ENCODE peak calls at places on chromosome 17, in ten cellular contexts. One of them, this sample, is unnamed. For H3K36me3 and H3K9me3, the result is how much of the 10 kb centered on the place peaks cover.

GRCh38 chr17:79975498-79976134 is 60.1 kb downstream of the TBC1D16 start:
- DNase-seq in CD8-positive, alpha-beta T cell: no peak
- DNase-seq in uterus: no peak
- DNase-seq in WERI-Rb-1: peak
- DNase-seq in neuronal stem cell: no peak
- DNase-seq in ovary: peak
- DNase-seq in esophagus muscularis mucosa: no peak
- DNase-seq in HAP-1: no peak
- DNase-seq in MM.1S: no peak
- DNase-seq in PC-3: no peak
- DNase-seq in this sample: no peak

GRCh38 chr17:28174352-28175046 is 132.0 kb downstream of the NLK start:
- DNase-seq in ovary: no peak
- DNase-seq in HAP-1: no peak
- DNase-seq in neuronal stem cell: no peak
- DNase-seq in esophagus muscularis mucosa: no peak
- DNase-seq in CD8-positive, alpha-beta T cell: no peak
- DNase-seq in PC-3: peak
- DNase-seq in uterus: no peak
- DNase-seq in WERI-Rb-1: no peak
- DNase-seq in MM.1S: no peak
- DNase-seq in this sample: no peak

GRCh38 chr17:76449126-76449525 is 3.8 kb downstream of the UBE2O start:
- DNase-seq in HAP-1: no peak
- DNase-seq in PC-3: no peak
- DNase-seq in ovary: no peak
- DNase-seq in MM.1S: no peak
- DNase-seq in WERI-Rb-1: no peak
- DNase-seq in uterus: no peak
- DNase-seq in neuronal stem cell: no peak
- DNase-seq in CD8-positive, alpha-beta T cell: no peak
- DNase-seq in esophagus muscularis mucosa: no peak
- DNase-seq in this sample: no peak

GRCh38 chr17:48614904-48615211 is 234 bp downstream of the HOXB8 start:
- DNase-seq in PC-3: no peak
- DNase-seq in CD8-positive, alpha-beta T cell: no peak
- DNase-seq in neuronal stem cell: no peak
- DNase-seq in WERI-Rb-1: no peak
- DNase-seq in MM.1S: no peak
- DNase-seq in uterus: no peak
- DNase-seq in ovary: no peak
- DNase-seq in esophagus muscularis mucosa: no peak
- DNase-seq in HAP-1: no peak
- DNase-seq in this sample: no peak

GRCh38 chr17:8665681-8666080 is 35.2 kb upstream of the MYH10 start:
- DNase-seq in PC-3: no peak
- DNase-seq in esophagus muscularis mucosa: no peak
- DNase-seq in ovary: no peak
- DNase-seq in HAP-1: no peak
- DNase-seq in uterus: no peak
- DNase-seq in neuronal stem cell: no peak
- DNase-seq in MM.1S: no peak
- DNase-seq in WERI-Rb-1: no peak
- DNase-seq in CD8-positive, alpha-beta T cell: no peak
- DNase-seq in this sample: no peak

GRCh38 chr17:81432873-81433451 is 37.7 kb downstream of the BAHCC1 start:
- DNase-seq in uterus: no peak
- DNase-seq in HAP-1: no peak
- DNase-seq in esophagus muscularis mucosa: no peak
- DNase-seq in ovary: no peak
- DNase-seq in WERI-Rb-1: peak
- DNase-seq in MM.1S: no peak
- DNase-seq in neuronal stem cell: no peak
- DNase-seq in PC-3: peak
- DNase-seq in CD8-positive, alpha-beta T cell: no peak
- DNase-seq in this sample: no peak

GRCh38 chr17:59775786-59776350 is 68.4 kb downstream of the VMP1 start:
- DNase-seq in PC-3: no peak
- DNase-seq in uterus: no peak
- DNase-seq in HAP-1: no peak
- DNase-seq in WERI-Rb-1: no peak
- DNase-seq in MM.1S: no peak
- DNase-seq in ovary: no peak
- DNase-seq in neuronal stem cell: no peak
- DNase-seq in CD8-positive, alpha-beta T cell: no peak
- DNase-seq in esophagus muscularis mucosa: no peak
- DNase-seq in this sample: no peak

GRCh38 chr17:30379303-30380105 is 777 bp downstream of the CPD start:
- DNase-seq in MM.1S: peak
- DNase-seq in CD8-positive, alpha-beta T cell: no peak
- DNase-seq in HAP-1: no peak
- DNase-seq in PC-3: no peak
- DNase-seq in esophagus muscularis mucosa: no peak
- DNase-seq in neuronal stem cell: no peak
- DNase-seq in uterus: no peak
- DNase-seq in ovary: peak
- DNase-seq in WERI-Rb-1: peak
- DNase-seq in this sample: no peak

GRCh38 chr17:5631958-5632357 is 47.6 kb upstream of the NLRP1 start:
- DNase-seq in PC-3: no peak
- DNase-seq in HAP-1: no peak
- DNase-seq in neuronal stem cell: no peak
- DNase-seq in uterus: no peak
- DNase-seq in MM.1S: no peak
- DNase-seq in esophagus muscularis mucosa: no peak
- DNase-seq in ovary: no peak
- DNase-seq in WERI-Rb-1: no peak
- DNase-seq in CD8-positive, alpha-beta T cell: no peak
- DNase-seq in this sample: no peak

GRCh38 chr17:2649191-2649590 is 55.7 kb downstream of the PAFAH1B1 start:
- DNase-seq in MM.1S: no peak
- DNase-seq in neuronal stem cell: no peak
- DNase-seq in esophagus muscularis mucosa: no peak
- DNase-seq in ovary: no peak
- DNase-seq in CD8-positive, alpha-beta T cell: no peak
- DNase-seq in HAP-1: no peak
- DNase-seq in uterus: no peak
- DNase-seq in WERI-Rb-1: no peak
- DNase-seq in PC-3: no peak
- DNase-seq in this sample: no peak

GRCh38 chr17:66526827-66527226 is 224.4 kb downstream of the PRKCA start:
- DNase-seq in MM.1S: no peak
- DNase-seq in ovary: no peak
- DNase-seq in neuronal stem cell: no peak
- DNase-seq in CD8-positive, alpha-beta T cell: no peak
- DNase-seq in HAP-1: no peak
- DNase-seq in WERI-Rb-1: no peak
- DNase-seq in uterus: no peak
- DNase-seq in PC-3: no peak
- DNase-seq in esophagus muscularis mucosa: no peak
- DNase-seq in this sample: no peak

GRCh38 chr17:71521724-71522123 is 599.1 kb upstream of the SOX9 start:
- DNase-seq in WERI-Rb-1: no peak
- DNase-seq in PC-3: no peak
- DNase-seq in MM.1S: no peak
- DNase-seq in ovary: no peak
- DNase-seq in uterus: no peak
- DNase-seq in neuronal stem cell: no peak
- DNase-seq in esophagus muscularis mucosa: no peak
- DNase-seq in HAP-1: no peak
- DNase-seq in CD8-positive, alpha-beta T cell: no peak
- DNase-seq in this sample: no peak

DNA sequence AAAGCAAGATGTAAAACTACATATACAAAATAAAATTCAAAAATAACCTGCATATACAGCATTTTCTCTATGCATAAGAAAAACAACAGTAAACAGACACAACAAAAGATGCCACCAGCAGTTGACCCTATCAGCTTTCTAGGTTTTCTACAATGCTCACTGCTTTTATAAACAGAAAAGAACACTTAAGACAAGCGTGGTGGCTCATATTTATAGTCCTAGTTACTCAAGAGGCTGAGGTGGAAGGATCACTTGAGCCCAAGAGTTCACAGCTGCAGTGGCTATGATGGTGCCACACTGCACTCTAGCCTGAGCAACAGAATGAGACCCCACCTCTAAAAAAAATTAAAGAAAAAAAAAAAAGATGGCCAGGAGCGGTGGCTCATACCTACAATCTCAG is 46.5 kb upstream of the ATP2A3 start:
- DNase-seq in CD8-positive, alpha-beta T cell: no peak
- DNase-seq in uterus: no peak
- DNase-seq in neuronal stem cell: no peak
- DNase-seq in esophagus muscularis mucosa: no peak
- DNase-seq in HAP-1: no peak
- DNase-seq in MM.1S: no peak
- DNase-seq in PC-3: no peak
- DNase-seq in WERI-Rb-1: no peak
- DNase-seq in ovary: no peak
- DNase-seq in this sample: no peak
- H3K36me3 ChIP-seq in CD8-positive, alpha-beta T cell: half or more
- H3K36me3 ChIP-seq in uterus: under half
- H3K36me3 ChIP-seq in neuronal stem cell: under half
- H3K36me3 ChIP-seq in esophagus muscularis mucosa: half or more
- H3K36me3 ChIP-seq in HAP-1: under half
- H3K36me3 ChIP-seq in MM.1S: under half
- H3K36me3 ChIP-seq in PC-3: under half
- H3K36me3 ChIP-seq in WERI-Rb-1: half or more
- H3K36me3 ChIP-seq in ovary: under half
- H3K36me3 ChIP-seq in this sample: half or more

DNA sequence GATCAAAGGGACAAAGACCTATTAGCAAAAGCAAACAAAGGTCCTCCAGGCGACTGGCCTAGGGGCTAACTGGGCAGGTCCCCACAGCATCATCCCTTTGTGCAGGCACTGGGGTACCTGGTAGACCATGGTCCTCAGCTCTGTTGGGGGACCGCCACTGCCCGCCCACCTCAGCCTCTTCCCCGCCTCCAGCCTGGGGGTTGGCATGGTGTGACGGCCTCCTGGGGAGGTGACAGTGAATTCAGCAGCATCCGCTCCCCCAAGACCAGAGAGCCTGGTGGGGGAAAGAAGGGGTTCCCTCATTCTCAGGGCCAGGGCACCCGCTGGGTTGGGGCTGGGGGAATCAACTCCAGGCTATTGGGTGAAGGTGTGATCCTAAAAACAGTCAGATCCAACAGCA is 38.7 kb upstream of the DNAH9 start:
- DNase-seq in MM.1S: no peak
- DNase-seq in WERI-Rb-1: no peak
- DNase-seq in HAP-1: no peak
- DNase-seq in neuronal stem cell: no peak
- DNase-seq in PC-3: no peak
- DNase-seq in CD8-positive, alpha-beta T cell: no peak
- DNase-seq in esophagus muscularis mucosa: no peak
- DNase-seq in uterus: no peak
- DNase-seq in ovary: no peak
- DNase-seq in this sample: no peak
- H3K9me3 ChIP-seq in MM.1S: under half
- H3K9me3 ChIP-seq in WERI-Rb-1: under half
- H3K9me3 ChIP-seq in HAP-1: under half
- H3K9me3 ChIP-seq in neuronal stem cell: under half
- H3K9me3 ChIP-seq in PC-3: under half
- H3K9me3 ChIP-seq in CD8-positive, alpha-beta T cell: under half
- H3K9me3 ChIP-seq in esophagus muscularis mucosa: under half
- H3K9me3 ChIP-seq in uterus: under half
- H3K9me3 ChIP-seq in ovary: under half
- H3K9me3 ChIP-seq in this sample: under half

GRCh38 chr17:4074831-4075495 is 67.9 kb downstream of the ZZEF1 start:
- DNase-seq in PC-3: peak
- DNase-seq in neuronal stem cell: peak
- DNase-seq in CD8-positive, alpha-beta T cell: no peak
- DNase-seq in HAP-1: peak
- DNase-seq in esophagus muscularis mucosa: no peak
- DNase-seq in WERI-Rb-1: no peak
- DNase-seq in ovary: no peak
- DNase-seq in uterus: no peak
- DNase-seq in MM.1S: peak
- DNase-seq in this sample: no peak

GRCh38 chr17:4082136-4082924 is 60.5 kb downstream of the ZZEF1 start:
- DNase-seq in ovary: no peak
- DNase-seq in HAP-1: no peak
- DNase-seq in MM.1S: no peak
- DNase-seq in neuronal stem cell: no peak
- DNase-seq in esophagus muscularis mucosa: no peak
- DNase-seq in WERI-Rb-1: no peak
- DNase-seq in CD8-positive, alpha-beta T cell: no peak
- DNase-seq in PC-3: no peak
- DNase-seq in uterus: no peak
- DNase-seq in this sample: no peak

GRCh38 chr17:4086041-4086483 is 56.8 kb downstream of the ZZEF1 start:
- DNase-seq in esophagus muscularis mucosa: no peak
- DNase-seq in CD8-positive, alpha-beta T cell: no peak
- DNase-seq in uterus: no peak
- DNase-seq in PC-3: no peak
- DNase-seq in ovary: no peak
- DNase-seq in neuronal stem cell: no peak
- DNase-seq in WERI-Rb-1: no peak
- DNase-seq in MM.1S: no peak
- DNase-seq in HAP-1: no peak
- DNase-seq in this sample: no peak

GRCh38 chr17:4083173-4083572 is 59.7 kb downstream of the ZZEF1 start:
- DNase-seq in HAP-1: no peak
- DNase-seq in CD8-positive, alpha-beta T cell: no peak
- DNase-seq in ovary: no peak
- DNase-seq in esophagus muscularis mucosa: no peak
- DNase-seq in uterus: no peak
- DNase-seq in PC-3: no peak
- DNase-seq in WERI-Rb-1: no peak
- DNase-seq in neuronal stem cell: no peak
- DNase-seq in MM.1S: no peak
- DNase-seq in this sample: no peak

GRCh38 chr17:4080686-4081085 is 62.1 kb downstream of the ZZEF1 start:
- DNase-seq in uterus: no peak
- DNase-seq in neuronal stem cell: no peak
- DNase-seq in WERI-Rb-1: no peak
- DNase-seq in ovary: no peak
- DNase-seq in CD8-positive, alpha-beta T cell: no peak
- DNase-seq in MM.1S: no peak
- DNase-seq in PC-3: no peak
- DNase-seq in HAP-1: no peak
- DNase-seq in esophagus muscularis mucosa: no peak
- DNase-seq in this sample: no peak
- H3K36me3 ChIP-seq in uterus: under half
- H3K36me3 ChIP-seq in neuronal stem cell: under half
- H3K36me3 ChIP-seq in WERI-Rb-1: half or more
- H3K36me3 ChIP-seq in ovary: under half
- H3K36me3 ChIP-seq in CD8-positive, alpha-beta T cell: half or more
- H3K36me3 ChIP-seq in MM.1S: under half
- H3K36me3 ChIP-seq in PC-3: under half
- H3K36me3 ChIP-seq in HAP-1: half or more
- H3K36me3 ChIP-seq in esophagus muscularis mucosa: half or more
- H3K36me3 ChIP-seq in this sample: half or more

DNA sequence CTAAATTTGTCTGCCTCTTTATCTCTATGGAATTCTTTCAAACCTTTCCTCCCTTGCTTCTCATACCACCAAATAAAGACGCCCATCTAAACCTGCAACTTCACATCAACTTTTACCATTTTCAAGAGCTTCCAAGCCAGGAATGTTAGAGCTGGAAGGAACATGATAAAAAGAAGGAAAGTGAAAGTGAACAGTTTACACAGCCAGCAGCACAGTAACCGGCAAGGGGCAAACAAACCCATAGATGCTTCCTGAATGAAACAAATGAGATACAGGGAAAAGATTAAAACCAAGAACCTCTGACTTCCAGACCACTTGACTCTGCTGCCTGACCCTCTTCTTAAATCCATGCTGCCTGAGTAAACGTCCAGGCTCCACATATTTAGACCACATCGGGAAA is 231.1 kb upstream of the CA10 start:
- DNase-seq in MM.1S: no peak
- DNase-seq in WERI-Rb-1: no peak
- DNase-seq in HAP-1: no peak
- DNase-seq in PC-3: no peak
- DNase-seq in neuronal stem cell: no peak
- DNase-seq in CD8-positive, alpha-beta T cell: no peak
- DNase-seq in ovary: no peak
- DNase-seq in uterus: no peak
- DNase-seq in esophagus muscularis mucosa: no peak
- DNase-seq in this sample: no peak
- H3K9me3 ChIP-seq in MM.1S: under half
- H3K9me3 ChIP-seq in WERI-Rb-1: under half
- H3K9me3 ChIP-seq in HAP-1: under half
- H3K9me3 ChIP-seq in PC-3: under half
- H3K9me3 ChIP-seq in neuronal stem cell: under half
- H3K9me3 ChIP-seq in CD8-positive, alpha-beta T cell: under half
- H3K9me3 ChIP-seq in ovary: under half
- H3K9me3 ChIP-seq in uterus: under half
- H3K9me3 ChIP-seq in esophagus muscularis mucosa: under half
- H3K9me3 ChIP-seq in this sample: under half

This sample was measured in right atrium auricular region.